ENCODE peak calls at places on chromosomes 2 and 18, in six cellular contexts. One of them, this sample, is unnamed.

GRCh38 chr2:23269747-23270146 is 115.2 kb upstream of the KLHL29 start:
- DNase-seq in neural progenitor cell: no peak
- DNase-seq in Daoy: no peak
- DNase-seq in neural crest cell: no peak
- DNase-seq in HT-29: no peak
- DNase-seq in LoVo: no peak
- DNase-seq in this sample: no peak

GRCh38 chr2:27737676-27738348 is 33.7 kb upstream of the MRPL33 start:
- DNase-seq in neural progenitor cell: no peak
- DNase-seq in Daoy: peak
- DNase-seq in neural crest cell: no peak
- DNase-seq in HT-29: no peak
- DNase-seq in LoVo: peak
- DNase-seq in this sample: peak

GRCh38 chr2:156064540-156064939 is 268.0 kb downstream of the NR4A2 start:
- DNase-seq in neural progenitor cell: no peak
- DNase-seq in Daoy: no peak
- DNase-seq in neural crest cell: no peak
- DNase-seq in HT-29: no peak
- DNase-seq in LoVo: no peak
- DNase-seq in this sample: no peak

GRCh38 chr2:224646242-224646846 is 61.2 kb upstream of the CUL3 start:
- DNase-seq in neural progenitor cell: peak
- DNase-seq in Daoy: peak
- DNase-seq in neural crest cell: peak
- DNase-seq in HT-29: peak
- DNase-seq in LoVo: no peak
- DNase-seq in this sample: peak

GRCh38 chr2:153871231-153872221 is at the start of gene GALNT13:
- DNase-seq in neural progenitor cell: peak
- DNase-seq in Daoy: no peak
- DNase-seq in neural crest cell: peak
- DNase-seq in HT-29: no peak
- DNase-seq in LoVo: no peak
- DNase-seq in this sample: peak

GRCh38 chr2:25304339-25304728 is 37.4 kb downstream of the DNMT3A start:
- DNase-seq in neural progenitor cell: no peak
- DNase-seq in Daoy: no peak
- DNase-seq in neural crest cell: no peak
- DNase-seq in HT-29: no peak
- DNase-seq in LoVo: no peak
- DNase-seq in this sample: no peak

GRCh38 chr2:9844581-9844980 is 1.3 kb downstream of the TAF1B start:
- DNase-seq in neural progenitor cell: no peak
- DNase-seq in Daoy: no peak
- DNase-seq in neural crest cell: no peak
- DNase-seq in HT-29: peak
- DNase-seq in LoVo: no peak
- DNase-seq in this sample: no peak

GRCh38 chr2:199717587-199717907 is 133.4 kb downstream of the FTCDNL1 start:
- DNase-seq in neural progenitor cell: no peak
- DNase-seq in Daoy: no peak
- DNase-seq in neural crest cell: no peak
- DNase-seq in HT-29: no peak
- DNase-seq in LoVo: no peak
- DNase-seq in this sample: no peak

GRCh38 chr2:11738589-11739436 is 7.6 kb upstream of the LPIN1 start:
- DNase-seq in neural progenitor cell: peak
- DNase-seq in Daoy: peak
- DNase-seq in neural crest cell: peak
- DNase-seq in HT-29: peak
- DNase-seq in LoVo: no peak
- DNase-seq in this sample: peak

GRCh38 chr2:45943231-45944044 is 292.0 kb downstream of the PRKCE start:
- DNase-seq in neural progenitor cell: no peak
- DNase-seq in Daoy: no peak
- DNase-seq in neural crest cell: no peak
- DNase-seq in HT-29: no peak
- DNase-seq in LoVo: no peak
- DNase-seq in this sample: no peak

GRCh38 chr2:19357383-19358241 is 811 bp downstream of the OSR1 start:
- DNase-seq in neural progenitor cell: peak
- DNase-seq in Daoy: peak
- DNase-seq in neural crest cell: no peak
- DNase-seq in HT-29: peak
- DNase-seq in LoVo: no peak
- DNase-seq in this sample: no peak

GRCh38 chr2:69092857-69093256 is 79.9 kb downstream of the ANTXR1 start:
- DNase-seq in neural progenitor cell: no peak
- DNase-seq in Daoy: no peak
- DNase-seq in neural crest cell: no peak
- DNase-seq in HT-29: no peak
- DNase-seq in LoVo: no peak
- DNase-seq in this sample: no peak

GRCh38 chr2:71478806-71479205 is 25.4 kb downstream of the DYSF start:
- DNase-seq in neural progenitor cell: no peak
- DNase-seq in Daoy: no peak
- DNase-seq in neural crest cell: no peak
- DNase-seq in HT-29: no peak
- DNase-seq in LoVo: no peak
- DNase-seq in this sample: no peak

GRCh38 chr2:68489282-68489681 is 21.9 kb downstream of the APLF start:
- DNase-seq in neural progenitor cell: no peak
- DNase-seq in Daoy: no peak
- DNase-seq in neural crest cell: no peak
- DNase-seq in HT-29: no peak
- DNase-seq in LoVo: no peak
- DNase-seq in this sample: no peak

GRCh38 chr2:44296653-44297052 is 21.4 kb downstream of the SLC3A1 start:
- DNase-seq in neural progenitor cell: no peak
- DNase-seq in Daoy: no peak
- DNase-seq in neural crest cell: no peak
- DNase-seq in HT-29: no peak
- DNase-seq in LoVo: no peak
- DNase-seq in this sample: no peak

GRCh38 chr2:102112692-102113665 is 29.6 kb upstream of the IL1R1 start:
- DNase-seq in neural progenitor cell: no peak
- DNase-seq in Daoy: peak
- DNase-seq in neural crest cell: no peak
- DNase-seq in HT-29: no peak
- DNase-seq in LoVo: no peak
- DNase-seq in this sample: no peak

GRCh38 chr2:233775414-233775813 is 2.7 kb upstream of the MROH2A start:
- DNase-seq in neural progenitor cell: no peak
- DNase-seq in Daoy: no peak
- DNase-seq in neural crest cell: no peak
- DNase-seq in HT-29: no peak
- DNase-seq in LoVo: no peak
- DNase-seq in this sample: no peak

GRCh38 chr18:11807233-11807632 is 44.0 kb upstream of the CHMP1B start:
- DNase-seq in neural progenitor cell: no peak
- DNase-seq in Daoy: peak
- DNase-seq in neural crest cell: no peak
- DNase-seq in HT-29: no peak
- DNase-seq in LoVo: no peak
- DNase-seq in this sample: no peak

GRCh38 chr2:230162981-230163380 is 56.8 kb downstream of the SP110 start:
- DNase-seq in neural progenitor cell: no peak
- DNase-seq in Daoy: peak
- DNase-seq in neural crest cell: no peak
- DNase-seq in HT-29: no peak
- DNase-seq in LoVo: no peak
- DNase-seq in this sample: no peak

GRCh38 chr2:11245322-11245721 is 90.1 kb downstream of the SLC66A3 start:
- DNase-seq in neural progenitor cell: no peak
- DNase-seq in Daoy: no peak
- DNase-seq in neural crest cell: no peak
- DNase-seq in HT-29: no peak
- DNase-seq in LoVo: no peak
- DNase-seq in this sample: no peak

GRCh38 chr18:37249895-37250618 is 315.5 kb downstream of the CELF4 start:
- DNase-seq in neural progenitor cell: no peak
- DNase-seq in Daoy: no peak
- DNase-seq in neural crest cell: no peak
- DNase-seq in HT-29: no peak
- DNase-seq in LoVo: no peak
- DNase-seq in this sample: no peak

GRCh38 chr18:11741505-11742145 is 52.6 kb downstream of the GNAL start:
- DNase-seq in neural progenitor cell: peak
- DNase-seq in Daoy: no peak
- DNase-seq in neural crest cell: no peak
- DNase-seq in HT-29: peak
- DNase-seq in LoVo: no peak
- DNase-seq in this sample: peak

GRCh38 chr2:241895732-241896641 is 26.5 kb downstream of the RTP5 start:
- DNase-seq in neural progenitor cell: no peak
- DNase-seq in Daoy: no peak
- DNase-seq in neural crest cell: peak
- DNase-seq in HT-29: no peak
- DNase-seq in LoVo: no peak
- DNase-seq in this sample: peak

GRCh38 chr2:36584148-36584794 is 13.7 kb downstream of the FEZ2 start:
- DNase-seq in neural progenitor cell: no peak
- DNase-seq in Daoy: no peak
- DNase-seq in neural crest cell: no peak
- DNase-seq in HT-29: no peak
- DNase-seq in LoVo: no peak
- DNase-seq in this sample: no peak

GRCh38 chr2:2720351-2720750 is 389.3 kb upstream of the MYT1L start:
- DNase-seq in neural progenitor cell: no peak
- DNase-seq in Daoy: no peak
- DNase-seq in neural crest cell: no peak
- DNase-seq in HT-29: no peak
- DNase-seq in LoVo: no peak
- DNase-seq in this sample: no peak

GRCh38 chr18:55878224-55878623 is 290.2 kb upstream of the TCF4 start:
- DNase-seq in neural progenitor cell: no peak
- DNase-seq in Daoy: peak
- DNase-seq in neural crest cell: no peak
- DNase-seq in HT-29: no peak
- DNase-seq in LoVo: no peak
- DNase-seq in this sample: no peak

GRCh38 chr2:75464348-75464946 is 96.3 kb downstream of the EVA1A start:
- DNase-seq in neural progenitor cell: no peak
- DNase-seq in Daoy: peak
- DNase-seq in neural crest cell: no peak
- DNase-seq in HT-29: peak
- DNase-seq in LoVo: peak
- DNase-seq in this sample: no peak

GRCh38 chr2:33370886-33371285 is 105.6 kb upstream of the RASGRP3 start:
- DNase-seq in neural progenitor cell: no peak
- DNase-seq in Daoy: no peak
- DNase-seq in neural crest cell: no peak
- DNase-seq in HT-29: no peak
- DNase-seq in LoVo: no peak
- DNase-seq in this sample: no peak

GRCh38 chr18:332007-332406 is 64.2 kb upstream of the THOC1 start:
- DNase-seq in neural progenitor cell: no peak
- DNase-seq in Daoy: no peak
- DNase-seq in neural crest cell: no peak
- DNase-seq in HT-29: no peak
- DNase-seq in LoVo: no peak
- DNase-seq in this sample: no peak

GRCh38 chr2:138536302-138536701 is 34.7 kb downstream of the SPOPL start:
- DNase-seq in neural progenitor cell: peak
- DNase-seq in Daoy: peak
- DNase-seq in neural crest cell: no peak
- DNase-seq in HT-29: no peak
- DNase-seq in LoVo: no peak
- DNase-seq in this sample: no peak

GRCh38 chr18:22701795-22702194 is 231.3 kb upstream of the RBBP8 start:
- DNase-seq in neural progenitor cell: no peak
- DNase-seq in Daoy: no peak
- DNase-seq in neural crest cell: no peak
- DNase-seq in HT-29: no peak
- DNase-seq in LoVo: no peak
- DNase-seq in this sample: no peak

GRCh38 chr2:68997401-68997800 is 15.6 kb upstream of the ANTXR1 start:
- DNase-seq in neural progenitor cell: no peak
- DNase-seq in Daoy: no peak
- DNase-seq in neural crest cell: no peak
- DNase-seq in HT-29: no peak
- DNase-seq in LoVo: no peak
- DNase-seq in this sample: no peak

GRCh38 chr2:57080035-57080434 is 896.2 kb downstream of the CCDC85A start:
- DNase-seq in neural progenitor cell: no peak
- DNase-seq in Daoy: no peak
- DNase-seq in neural crest cell: no peak
- DNase-seq in HT-29: no peak
- DNase-seq in LoVo: peak
- DNase-seq in this sample: no peak

GRCh38 chr2:234134496-234134895 is 84.0 kb downstream of the SPP2 start:
- DNase-seq in neural progenitor cell: no peak
- DNase-seq in Daoy: peak
- DNase-seq in neural crest cell: no peak
- DNase-seq in HT-29: no peak
- DNase-seq in LoVo: no peak
- DNase-seq in this sample: no peak

GRCh38 chr2:138827426-138828054 is 47.4 kb upstream of the NXPH2 start:
- DNase-seq in neural progenitor cell: peak
- DNase-seq in Daoy: peak
- DNase-seq in neural crest cell: peak
- DNase-seq in HT-29: peak
- DNase-seq in LoVo: peak
- DNase-seq in this sample: peak

GRCh38 chr2:208072250-208072892 is 47.0 kb upstream of the PLEKHM3 start:
- DNase-seq in neural progenitor cell: peak
- DNase-seq in Daoy: peak
- DNase-seq in neural crest cell: peak
- DNase-seq in HT-29: peak
- DNase-seq in LoVo: peak
- DNase-seq in this sample: peak